ENCODE peak calls at places on chromosomes 2 and 18, in seven cellular contexts. One of them, this sample, is unnamed. For H3K9me3 and H3K4me1, the result is how much of the 10 kb centered on the place peaks cover.

GRCh38 chr2:236146436-236146835 is 21.8 kb downstream of the GBX2 start:
- DNase-seq in GM23248: no peak
- DNase-seq in PC-3: no peak
- DNase-seq in lung: no peak
- DNase-seq in SK-N-SH: no peak
- DNase-seq in GM12878: no peak
- DNase-seq in neuronal stem cell: no peak
- DNase-seq in this sample: no peak

GRCh38 chr2:228318218-228318617 is 136.7 kb upstream of the SPHKAP start:
- DNase-seq in neuronal stem cell: peak
- DNase-seq in lung: no peak
- DNase-seq in GM23248: peak
- DNase-seq in GM12878: no peak
- DNase-seq in SK-N-SH: peak
- DNase-seq in PC-3: peak
- DNase-seq in this sample: no peak

GRCh38 chr2:149077861-149078260 is 39.4 kb downstream of the LYPD6B start:
- DNase-seq in lung: no peak
- DNase-seq in GM12878: no peak
- DNase-seq in SK-N-SH: no peak
- DNase-seq in PC-3: no peak
- DNase-seq in neuronal stem cell: no peak
- DNase-seq in GM23248: no peak
- DNase-seq in this sample: no peak

GRCh38 chr2:65458999-65459398 is 26.6 kb upstream of the SPRED2 start:
- DNase-seq in lung: no peak
- DNase-seq in GM23248: peak
- DNase-seq in PC-3: peak
- DNase-seq in SK-N-SH: no peak
- DNase-seq in GM12878: no peak
- DNase-seq in neuronal stem cell: no peak
- DNase-seq in this sample: no peak

GRCh38 chr2:175317741-175318140 is 136.2 kb upstream of the ATP5MC3 start:
- DNase-seq in neuronal stem cell: no peak
- DNase-seq in GM12878: no peak
- DNase-seq in GM23248: no peak
- DNase-seq in lung: no peak
- DNase-seq in PC-3: no peak
- DNase-seq in SK-N-SH: no peak
- DNase-seq in this sample: no peak

GRCh38 chr2:22274611-22275010 is 1110.4 kb upstream of the KLHL29 start:
- DNase-seq in GM12878: no peak
- DNase-seq in lung: no peak
- DNase-seq in SK-N-SH: no peak
- DNase-seq in PC-3: no peak
- DNase-seq in neuronal stem cell: no peak
- DNase-seq in GM23248: no peak
- DNase-seq in this sample: no peak

GRCh38 chr2:46003912-46004473 is 293.2 kb upstream of the EPAS1 start:
- DNase-seq in lung: no peak
- DNase-seq in PC-3: no peak
- DNase-seq in neuronal stem cell: no peak
- DNase-seq in GM23248: no peak
- DNase-seq in GM12878: no peak
- DNase-seq in SK-N-SH: no peak
- DNase-seq in this sample: no peak

GRCh38 chr18:32425466-32425865 is 45.2 kb downstream of the GAREM1 start:
- DNase-seq in GM12878: no peak
- DNase-seq in GM23248: peak
- DNase-seq in lung: no peak
- DNase-seq in neuronal stem cell: no peak
- DNase-seq in SK-N-SH: no peak
- DNase-seq in PC-3: peak
- DNase-seq in this sample: no peak

GRCh38 chr2:45554073-45554742 is 56.9 kb downstream of the SRBD1 start:
- DNase-seq in GM23248: peak
- DNase-seq in GM12878: no peak
- DNase-seq in PC-3: no peak
- DNase-seq in neuronal stem cell: no peak
- DNase-seq in SK-N-SH: no peak
- DNase-seq in lung: no peak
- DNase-seq in this sample: no peak

GRCh38 chr2:159783559-159783958 is 14.4 kb downstream of the CD302 start:
- DNase-seq in lung: no peak
- DNase-seq in GM23248: no peak
- DNase-seq in SK-N-SH: no peak
- DNase-seq in PC-3: no peak
- DNase-seq in GM12878: no peak
- DNase-seq in neuronal stem cell: no peak
- DNase-seq in this sample: no peak

GRCh38 chr2:46364797-46365457 is 67.7 kb downstream of the EPAS1 start:
- DNase-seq in neuronal stem cell: peak
- DNase-seq in GM12878: no peak
- DNase-seq in PC-3: peak
- DNase-seq in GM23248: peak
- DNase-seq in SK-N-SH: peak
- DNase-seq in lung: no peak
- DNase-seq in this sample: peak

GRCh38 chr2:160390544-160391258 is 102.9 kb downstream of the RBMS1 start:
- DNase-seq in GM12878: no peak
- DNase-seq in neuronal stem cell: no peak
- DNase-seq in GM23248: peak
- DNase-seq in lung: no peak
- DNase-seq in PC-3: peak
- DNase-seq in SK-N-SH: no peak
- DNase-seq in this sample: no peak

GRCh38 chr2:222424729-222425671 is 657 bp downstream of the SGPP2 start:
- DNase-seq in lung: peak
- DNase-seq in neuronal stem cell: no peak
- DNase-seq in PC-3: no peak
- DNase-seq in GM23248: no peak
- DNase-seq in SK-N-SH: peak
- DNase-seq in GM12878: no peak
- DNase-seq in this sample: no peak

GRCh38 chr2:157825885-157826284 is 50.2 kb downstream of the ACVR1 start:
- DNase-seq in neuronal stem cell: no peak
- DNase-seq in GM12878: no peak
- DNase-seq in SK-N-SH: no peak
- DNase-seq in GM23248: peak
- DNase-seq in PC-3: peak
- DNase-seq in lung: peak
- DNase-seq in this sample: no peak

GRCh38 chr18:62999392-62999791 is 284.1 kb downstream of the PHLPP1 start:
- DNase-seq in neuronal stem cell: no peak
- DNase-seq in GM23248: peak
- DNase-seq in SK-N-SH: no peak
- DNase-seq in GM12878: no peak
- DNase-seq in PC-3: peak
- DNase-seq in lung: no peak
- DNase-seq in this sample: no peak

GRCh38 chr2:7378642-7379041 is 461.4 kb downstream of the RNF144A start:
- DNase-seq in GM12878: no peak
- DNase-seq in GM23248: no peak
- DNase-seq in lung: no peak
- DNase-seq in SK-N-SH: peak
- DNase-seq in neuronal stem cell: no peak
- DNase-seq in PC-3: no peak
- DNase-seq in this sample: peak

GRCh38 chr2:168241208-168241607 is 6.2 kb downstream of the STK39 start:
- DNase-seq in GM23248: no peak
- DNase-seq in GM12878: no peak
- DNase-seq in neuronal stem cell: no peak
- DNase-seq in SK-N-SH: peak
- DNase-seq in PC-3: no peak
- DNase-seq in lung: no peak
- DNase-seq in this sample: no peak

GRCh38 chr2:171287036-171287435 is 126.3 kb upstream of the TLK1 start:
- DNase-seq in GM12878: no peak
- DNase-seq in neuronal stem cell: no peak
- DNase-seq in lung: no peak
- DNase-seq in SK-N-SH: no peak
- DNase-seq in GM23248: no peak
- DNase-seq in PC-3: no peak
- DNase-seq in this sample: no peak

GRCh38 chr18:48308755-48309154 is 100.4 kb downstream of the ZBTB7C start:
- DNase-seq in GM23248: no peak
- DNase-seq in GM12878: no peak
- DNase-seq in SK-N-SH: no peak
- DNase-seq in PC-3: no peak
- DNase-seq in lung: no peak
- DNase-seq in neuronal stem cell: no peak
- DNase-seq in this sample: no peak

GRCh38 chr2:68715353-68716041 is 19.1 kb upstream of the ARHGAP25 start:
- DNase-seq in neuronal stem cell: peak
- DNase-seq in SK-N-SH: peak
- DNase-seq in PC-3: peak
- DNase-seq in GM12878: peak
- DNase-seq in GM23248: peak
- DNase-seq in lung: peak
- DNase-seq in this sample: peak

GRCh38 chr2:241569831-241570281 is 11.3 kb downstream of the BOK start:
- DNase-seq in lung: no peak
- DNase-seq in PC-3: no peak
- DNase-seq in GM23248: no peak
- DNase-seq in GM12878: no peak
- DNase-seq in SK-N-SH: peak
- DNase-seq in neuronal stem cell: no peak
- DNase-seq in this sample: no peak

GRCh38 chr18:6885992-6886823 is 156.7 kb downstream of the ARHGAP28 start:
- DNase-seq in neuronal stem cell: peak
- DNase-seq in GM12878: no peak
- DNase-seq in PC-3: peak
- DNase-seq in GM23248: peak
- DNase-seq in SK-N-SH: peak
- DNase-seq in lung: peak
- DNase-seq in this sample: peak

GRCh38 chr18:985301-985700 is 80.6 kb downstream of the ADCYAP1 start:
- DNase-seq in GM12878: no peak
- DNase-seq in SK-N-SH: no peak
- DNase-seq in neuronal stem cell: no peak
- DNase-seq in GM23248: no peak
- DNase-seq in lung: no peak
- DNase-seq in PC-3: no peak
- DNase-seq in this sample: peak

GRCh38 chr2:124145982-124146381 is 120.9 kb downstream of the CNTNAP5 start:
- DNase-seq in GM23248: no peak
- DNase-seq in SK-N-SH: no peak
- DNase-seq in neuronal stem cell: no peak
- DNase-seq in lung: no peak
- DNase-seq in PC-3: no peak
- DNase-seq in GM12878: no peak
- DNase-seq in this sample: no peak

GRCh38 chr2:573805-574392 is 103.3 kb downstream of the TMEM18 start:
- DNase-seq in GM12878: no peak
- DNase-seq in SK-N-SH: peak
- DNase-seq in lung: no peak
- DNase-seq in GM23248: no peak
- DNase-seq in PC-3: no peak
- DNase-seq in neuronal stem cell: no peak
- DNase-seq in this sample: peak
- H3K9me3 ChIP-seq in GM12878: under half
- H3K9me3 ChIP-seq in SK-N-SH: under half
- H3K9me3 ChIP-seq in lung: under half
- H3K9me3 ChIP-seq in GM23248: under half
- H3K9me3 ChIP-seq in PC-3: under half
- H3K9me3 ChIP-seq in neuronal stem cell: under half
- H3K9me3 ChIP-seq in this sample: under half

DNA sequence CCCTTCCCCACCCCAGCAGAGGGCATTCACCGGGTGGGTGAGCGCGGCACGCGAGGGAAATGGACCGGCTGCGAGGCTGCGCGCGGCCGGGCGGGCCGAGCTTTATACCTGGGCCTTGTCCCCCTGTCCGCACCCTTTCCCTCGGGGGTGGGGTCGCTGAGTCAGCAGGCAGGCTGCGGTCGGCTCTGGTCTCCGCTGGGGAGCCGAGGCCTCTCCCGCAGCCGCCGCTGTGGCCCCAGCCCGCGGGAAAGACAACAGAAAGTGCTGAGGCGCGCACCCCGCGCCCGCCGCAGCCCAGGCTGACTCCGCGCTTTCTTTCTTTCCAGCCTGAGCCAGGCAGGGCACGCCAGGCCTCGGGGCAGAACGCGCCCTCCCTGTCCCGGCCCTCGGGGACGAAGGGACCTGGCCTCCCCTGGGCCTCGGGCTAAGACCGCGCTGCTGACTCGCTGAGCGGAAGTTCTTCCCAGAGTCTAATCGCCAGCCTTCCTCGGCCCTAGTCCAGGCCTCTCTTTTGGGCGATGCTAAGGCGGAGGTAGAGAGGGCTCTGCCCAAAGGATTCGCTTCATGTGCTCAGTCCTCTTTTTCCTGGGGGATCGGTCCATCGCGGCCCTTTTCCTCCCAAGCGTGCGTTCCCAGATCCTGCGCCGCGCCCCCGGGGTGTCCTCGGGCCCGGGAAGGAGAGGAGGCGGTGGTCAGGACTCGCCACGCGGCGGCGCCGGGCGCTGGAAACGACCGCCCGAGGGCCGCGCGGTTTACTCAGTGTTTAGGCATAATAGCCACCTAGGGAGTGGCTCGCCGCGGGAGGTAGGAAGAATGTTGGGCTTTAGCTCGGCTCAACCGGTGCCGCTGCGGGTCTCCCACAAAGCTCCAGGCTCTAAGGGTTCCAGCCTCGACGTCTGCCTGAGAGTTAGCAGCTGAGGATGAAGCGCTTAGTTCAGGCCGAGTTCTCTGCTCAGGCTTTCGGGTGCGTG is at the start of gene CRYBA2:
- DNase-seq in SK-N-SH: peak
- DNase-seq in neuronal stem cell: no peak
- DNase-seq in PC-3: peak
- DNase-seq in lung: no peak
- DNase-seq in GM23248: peak
- DNase-seq in GM12878: no peak
- DNase-seq in this sample: no peak
- H3K4me3 ChIP-seq in SK-N-SH: no peak
- H3K4me3 ChIP-seq in neuronal stem cell: peak
- H3K4me3 ChIP-seq in PC-3: peak
- H3K4me3 ChIP-seq in lung: no peak
- H3K4me3 ChIP-seq in GM23248: peak
- H3K4me3 ChIP-seq in GM12878: no peak
- H3K4me3 ChIP-seq in this sample: no peak

GRCh38 chr2:11744631-11745394 is 1.6 kb upstream of the LPIN1 start:
- DNase-seq in SK-N-SH: peak
- DNase-seq in PC-3: peak
- DNase-seq in GM23248: peak
- DNase-seq in GM12878: no peak
- DNase-seq in neuronal stem cell: peak
- DNase-seq in lung: peak
- DNase-seq in this sample: peak
- H3K4me1 ChIP-seq in SK-N-SH: half or more
- H3K4me1 ChIP-seq in PC-3: half or more
- H3K4me1 ChIP-seq in GM23248: under half
- H3K4me1 ChIP-seq in GM12878: under half
- H3K4me1 ChIP-seq in neuronal stem cell: under half
- H3K4me1 ChIP-seq in lung: under half
- H3K4me1 ChIP-seq in this sample: under half

DNA sequence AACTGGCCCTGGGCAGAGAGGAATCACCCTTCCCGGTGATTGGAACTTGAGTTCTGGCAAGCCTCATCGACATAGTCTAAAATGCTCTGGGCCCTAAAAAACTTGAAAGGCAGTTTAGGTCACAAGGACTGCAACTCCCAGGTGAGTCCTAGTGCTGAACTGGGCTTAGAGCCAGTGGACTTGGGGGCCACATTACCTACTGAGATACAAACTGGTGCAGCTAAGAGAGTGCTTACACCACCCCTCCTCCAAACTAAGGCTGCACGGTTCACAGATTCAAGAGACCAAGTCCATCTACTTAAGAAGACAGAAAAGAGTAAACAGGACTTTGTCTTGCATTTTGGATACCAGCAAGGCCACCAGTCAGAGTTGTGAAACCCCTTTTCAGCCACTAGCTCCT is 25.3 kb downstream of the ZNF519 start:
- DNase-seq in PC-3: no peak
- DNase-seq in SK-N-SH: no peak
- DNase-seq in lung: no peak
- DNase-seq in neuronal stem cell: no peak
- DNase-seq in GM23248: no peak
- DNase-seq in GM12878: no peak
- DNase-seq in this sample: no peak
- H3K9me3 ChIP-seq in PC-3: under half
- H3K9me3 ChIP-seq in SK-N-SH: under half
- H3K9me3 ChIP-seq in lung: under half
- H3K9me3 ChIP-seq in neuronal stem cell: half or more
- H3K9me3 ChIP-seq in GM23248: under half
- H3K9me3 ChIP-seq in GM12878: under half
- H3K9me3 ChIP-seq in this sample: under half